ENCODE peak calls at places on chromosomes 4 and X, in ten cellular contexts. Q is RWPE1; X is mammary epithelial cell; I is GM20000; Z is CD4-positive, alpha-beta T cell; F is AG04450; S is HL-60; H is pancreas; K is upper lobe of right lung; A is cardiac fibroblast. J is an unnamed sample.

GRCh38 chr4:98642991-98643426 is 15.4 kb downstream of the TSPAN5 start:
- DNase-seq in I (no peak), F (no peak), A (no peak), K (no peak), Q (peak; percentile 38), Z (no peak), X (peak; percentile 90), H (no peak), S (no peak), J (peak; percentile 69)

GRCh38 chr4:152029631-152030030 is 268.8 kb upstream of the GATB start:
- DNase-seq in H (no peak), S (peak; percentile 30), X (no peak), F (no peak), I (no peak), Q (no peak), Z (no peak), K (no peak), A (no peak), J (no peak)

GRCh38 chr4:176205299-176205698 is 9.9 kb upstream of the SPATA4 start:
- DNase-seq in F (no peak), A (no peak), Q (no peak), K (no peak), Z (no peak), H (no peak), S (no peak), X (no peak), I (no peak), J (no peak)

GRCh38 chr4:67198757-67199156 is 346.5 kb downstream of the CENPC start:
- DNase-seq in S (peak; percentile 5), H (no peak), I (no peak), K (no peak), F (no peak), Q (peak; percentile 1), X (peak; percentile 42), Z (no peak), A (peak; percentile 69), J (no peak)

GRCh38 chrX:70134116-70134477 is 850 bp downstream of the IGBP1 start:
- DNase-seq in Q (peak; percentile 2), S (peak; percentile 14), H (no peak), F (no peak), X (peak; percentile 15), K (no peak), A (peak; percentile 12), Z (peak; percentile 1), I (no peak), J (peak; percentile 2)

GRCh38 chrX:115330498-115331138 is 41.1 kb downstream of the LUZP4 start:
- DNase-seq in I (peak; percentile 50), K (no peak), S (no peak), A (peak; percentile 81), F (no peak), X (peak; percentile 45), Q (peak; percentile 42), H (no peak), Z (no peak), J (no peak)

GRCh38 chr4:139763205-139763604 is 97.6 kb downstream of the MGST2 start:
- DNase-seq in A (no peak), H (no peak), Q (no peak), S (no peak), I (no peak), X (no peak), F (no peak), K (no peak), Z (no peak), J (no peak)

GRCh38 chr4:174674305-174674840 is 152.1 kb upstream of the HPGD start:
- DNase-seq in F (no peak), I (no peak), S (no peak), K (no peak), X (no peak), H (no peak), Q (no peak), A (peak; percentile 49), Z (no peak), J (no peak)

GRCh38 chr4:986428-986948 is 356 bp upstream of the IDUA start:
- DNase-seq in S (no peak), X (no peak), F (no peak), Z (no peak), Q (no peak), H (no peak), I (no peak), K (no peak), A (peak; percentile 20), J (no peak)

GRCh38 chr4:27218013-27218412 is 357.4 kb downstream of the STIM2 start:
- DNase-seq in K (no peak), H (no peak), Q (peak; percentile 26), X (peak; percentile 35), F (no peak), S (no peak), I (no peak), A (no peak), Z (no peak), J (peak; percentile 74)

GRCh38 chr4:140094701-140095420 is 59.1 kb downstream of the MAML3 start:
- DNase-seq in Z (peak; percentile 47), I (no peak), K (peak; percentile 85), H (peak; percentile 65), A (no peak), Q (no peak), X (peak; percentile 13), F (no peak), S (peak; percentile 82), J (no peak)

GRCh38 chr4:168908859-168909390 is 101.1 kb downstream of the CBR4 start:
- DNase-seq in H (no peak), X (no peak), S (no peak), K (no peak), Q (no peak), F (no peak), Z (no peak), I (no peak), A (peak; percentile 43), J (no peak)

GRCh38 chr4:55367084-55367722 is 21.2 kb downstream of the SRD5A3 start:
- DNase-seq in X (no peak), S (no peak), Q (no peak), I (no peak), F (no peak), A (no peak), H (no peak), Z (no peak), K (no peak), J (no peak)

GRCh38 chr4:55365347-55365728 is 19.3 kb downstream of the SRD5A3 start:
- DNase-seq in S (no peak), Z (no peak), Q (no peak), K (no peak), H (no peak), A (no peak), I (no peak), X (no peak), F (no peak), J (no peak)

GRCh38 chr4:55364691-55365346 is 18.8 kb downstream of the SRD5A3 start:
- DNase-seq in A (no peak), Q (no peak), I (no peak), K (no peak), S (no peak), Z (no peak), H (no peak), F (no peak), X (no peak), J (no peak)

GRCh38 chr4:55366621-55367020 is 20.6 kb downstream of the SRD5A3 start:
- DNase-seq in A (no peak), F (no peak), I (no peak), S (no peak), H (no peak), Z (no peak), Q (no peak), X (no peak), K (no peak), J (no peak)

DNA sequence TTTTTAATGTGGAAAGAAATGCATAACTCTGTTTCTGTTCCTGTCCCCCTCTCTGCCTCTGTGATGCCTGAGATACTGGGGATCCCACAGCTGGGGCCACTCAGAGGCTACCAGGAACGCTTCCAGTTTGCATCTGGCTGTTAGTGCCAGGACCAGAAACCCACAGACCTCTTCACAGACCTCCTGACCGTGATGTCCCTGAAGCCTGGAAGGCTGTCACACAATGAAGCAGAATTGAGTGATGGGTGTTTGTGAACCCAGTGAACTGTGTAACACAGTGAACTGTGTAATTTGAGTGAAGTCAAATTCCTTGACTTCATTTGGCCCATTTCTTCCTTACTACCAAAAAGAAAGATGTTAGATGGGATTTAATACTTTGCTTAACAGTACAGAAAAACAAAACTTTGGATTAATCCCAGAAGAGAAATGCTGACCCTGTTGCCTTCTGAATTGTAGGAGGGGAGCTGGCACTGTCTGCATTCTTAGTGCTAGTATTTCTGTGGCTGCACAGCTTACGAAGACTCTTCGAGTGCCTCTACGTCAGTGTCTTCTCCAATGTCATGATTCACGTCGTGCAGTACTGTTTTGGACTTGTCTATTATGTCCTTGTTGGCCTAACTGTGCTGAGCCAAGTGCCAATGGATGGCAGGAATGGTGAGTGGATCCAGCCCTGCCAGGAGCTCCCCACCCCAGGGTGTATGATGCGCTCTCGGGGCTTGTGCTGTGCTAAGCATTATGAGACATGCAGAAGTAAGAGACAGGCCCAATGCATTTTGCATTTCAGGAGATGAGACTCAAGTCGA is 17.8 kb downstream of the SRD5A3 start:
- DNase-seq in H (no peak), Q (no peak), Z (no peak), X (no peak), F (no peak), A (no peak), S (no peak), K (no peak), I (no peak), J (no peak)
- TF ChIP-seq CTCF in H (no peak), Q (no peak), Z (no peak), X (no peak), F (no peak), A (no peak), S (no peak), K (no peak), I (no peak), J (no peak)

DNA sequence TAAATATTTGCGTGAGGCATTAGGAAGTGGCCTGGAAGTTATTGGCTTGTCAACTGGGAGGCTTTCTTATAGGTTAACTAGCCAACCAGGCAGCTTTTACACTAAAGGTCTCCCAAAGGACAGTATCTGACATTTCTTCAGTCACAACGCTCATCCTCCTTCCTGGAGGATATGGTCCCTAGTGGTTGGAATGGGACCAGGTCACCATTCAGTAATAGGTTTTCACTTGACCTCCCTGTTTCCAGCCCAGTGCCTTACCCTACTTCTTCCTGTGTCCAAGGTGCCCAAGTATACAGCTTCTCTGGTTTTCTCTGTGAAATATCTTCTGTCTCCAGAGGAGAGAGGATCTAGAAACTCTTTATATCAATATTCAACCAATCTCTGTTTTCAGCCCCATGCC is 38.5 kb downstream of the RPS6KA3 start:
- DNase-seq in Z (no peak), F (no peak), S (no peak), I (no peak), K (no peak), A (no peak), X (no peak), H (no peak), Q (no peak), J (no peak)
- TF ChIP-seq CTCF in Z (no peak), F (no peak), S (no peak), I (no peak), K (no peak), A (no peak), X (no peak), H (no peak), Q (no peak), J (no peak)

GRCh38 chrX:119008122-119008744 is 33.8 kb downstream of the LONRF3 start:
- DNase-seq in H (no peak), Q (peak; percentile 25), A (peak; percentile 45), K (no peak), F (no peak), S (no peak), X (no peak), I (peak; percentile 18), Z (peak; percentile 31), J (peak; percentile 65)
- TF ChIP-seq CTCF in H (peak; percentile 46), Q (peak; percentile 61), A (peak; percentile 68), K (peak; percentile 46), F (peak; percentile 70), S (peak; percentile 33), X (peak; percentile 75), I (peak; percentile 23), Z (peak; percentile 55), J (peak; percentile 55)

GRCh38 chr4:40046311-40046980 is 10.2 kb upstream of the N4BP2 start:
- DNase-seq in I (no peak), A (peak; percentile 86), Q (no peak), Z (no peak), K (no peak), H (no peak), X (peak; percentile 31), S (no peak), F (peak; percentile 6), J (no peak)
- TF ChIP-seq CTCF in I (no peak), A (peak; percentile 15), Q (no peak), Z (no peak), K (no peak), H (no peak), X (peak; percentile 8), S (no peak), F (peak; percentile 19), J (no peak)